ENCODE peak calls at places on chromosomes 7 and 10, in eight cellular contexts. G is prostate gland, X is HEK293T, O is hepatic stellate cell, R is GM23338, Y is naive B cell, F is fibroblast of lung, Z is transverse colon. N is an unnamed sample.
A peak's percentile ranks its signal among the peaks of the same experiment; 100 is the strongest.

GRCh38 chr7:21617916-21618390 is 75.1 kb downstream of the DNAH11 start:
- DNase-seq in Y (no peak), G (peak; percentile 75), F (peak; percentile 76), X (no peak), R (no peak), O (peak; percentile 45), Z (peak; percentile 10), N (peak; percentile 2)

GRCh38 chr7:116211006-116211912 is 920 bp downstream of the TES start:
- DNase-seq in X (peak; percentile 74), Y (peak; percentile 71), Z (peak; percentile 92), R (peak; percentile 80), O (peak; percentile 87), G (peak; percentile 86), F (peak; percentile 93), N (peak; percentile 96)

GRCh38 chr7:46600340-46600739 is 679.3 kb upstream of the IGFBP3 start:
- DNase-seq in G (no peak), X (no peak), Z (no peak), Y (no peak), R (no peak), F (peak; percentile 2), O (no peak), N (no peak)

GRCh38 chr10:110358869-110359629 is 54.3 kb upstream of the SMNDC1 start:
- DNase-seq in Z (no peak), G (peak; percentile 45), Y (no peak), F (peak; percentile 70), O (no peak), X (no peak), R (peak; percentile 71), N (peak; percentile 89)

GRCh38 chr10:131980757-131981428 is 830 bp downstream of the BNIP3 start:
- DNase-seq in O (peak; percentile 24), X (no peak), F (no peak), Z (no peak), Y (no peak), R (peak; percentile 84), G (no peak), N (peak; percentile 46)

GRCh38 chr10:28991326-28991725 is 297.5 kb upstream of the LYZL1 start:
- DNase-seq in X (no peak), G (no peak), R (no peak), Z (no peak), O (peak; percentile 60), F (peak; percentile 95), Y (no peak), N (peak; percentile 92)

GRCh38 chr7:134645935-134646334 is 718 bp upstream of the BPGM start:
- DNase-seq in X (no peak), R (peak; percentile 6), Z (no peak), G (no peak), F (peak; percentile 67), Y (no peak), O (no peak), N (no peak)

GRCh38 chr7:84112771-84113170 is 81.8 kb downstream of the SEMA3A start:
- DNase-seq in F (peak; percentile 39), R (no peak), Y (no peak), Z (no peak), O (no peak), G (no peak), X (no peak), N (peak; percentile 53)

GRCh38 chr10:12670004-12670403 is 320.7 kb downstream of the CAMK1D start:
- DNase-seq in Y (no peak), F (peak; percentile 18), R (no peak), O (no peak), Z (no peak), G (no peak), X (no peak), N (no peak)

GRCh38 chr10:81213360-81213759 is 661.6 kb upstream of the NRG3 start:
- DNase-seq in G (no peak), X (no peak), Y (no peak), Z (no peak), F (no peak), R (no peak), O (no peak), N (no peak)

GRCh38 chr10:82981137-82981723 is 1106.2 kb downstream of the NRG3 start:
- DNase-seq in G (no peak), O (peak; percentile 7), Y (no peak), R (no peak), F (peak; percentile 90), Z (no peak), X (no peak), N (no peak)

N was measured in mesendoderm.